ENCODE peak calls at places on chromosome X, in six cellular contexts. One of them, this sample, is unnamed.

GRCh38 chrX:41005445-41005992 is 79.7 kb upstream of the USP9X start:
- DNase-seq in A549: no peak
- DNase-seq in WTC11: no peak
- DNase-seq in K562: no peak
- DNase-seq in H1: no peak
- DNase-seq in HepG2: no peak
- DNase-seq in this sample: peak

GRCh38 chrX:125132274-125132673 is 187.4 kb upstream of the TEX13C start:
- DNase-seq in A549: peak
- DNase-seq in WTC11: no peak
- DNase-seq in K562: peak
- DNase-seq in H1: no peak
- DNase-seq in HepG2: peak
- DNase-seq in this sample: no peak

GRCh38 chrX:22081475-22082092 is 49.5 kb downstream of the PHEX start:
- DNase-seq in A549: peak
- DNase-seq in WTC11: peak
- DNase-seq in K562: peak
- DNase-seq in H1: peak
- DNase-seq in HepG2: peak
- DNase-seq in this sample: peak

GRCh38 chrX:135697614-135698013 is 15.8 kb upstream of the CT45A1 start:
- DNase-seq in A549: no peak
- DNase-seq in WTC11: no peak
- DNase-seq in K562: no peak
- DNase-seq in H1: no peak
- DNase-seq in HepG2: no peak
- DNase-seq in this sample: no peak

GRCh38 chrX:11688201-11688600 is 22.5 kb upstream of the ARHGAP6 start:
- DNase-seq in A549: no peak
- DNase-seq in WTC11: no peak
- DNase-seq in K562: no peak
- DNase-seq in H1: no peak
- DNase-seq in HepG2: no peak
- DNase-seq in this sample: peak

GRCh38 chrX:103805860-103806259 is 26.2 kb downstream of the RAB9B start:
- DNase-seq in A549: no peak
- DNase-seq in WTC11: no peak
- DNase-seq in K562: no peak
- DNase-seq in H1: no peak
- DNase-seq in HepG2: peak
- DNase-seq in this sample: no peak

GRCh38 chrX:76148753-76149152 is 24.1 kb upstream of the PBDC1 start:
- DNase-seq in A549: peak
- DNase-seq in WTC11: peak
- DNase-seq in K562: no peak
- DNase-seq in H1: no peak
- DNase-seq in HepG2: peak
- DNase-seq in this sample: peak

GRCh38 chrX:28120076-28120475 is 138.8 kb upstream of the DCAF8L1 start:
- DNase-seq in A549: peak
- DNase-seq in WTC11: no peak
- DNase-seq in K562: no peak
- DNase-seq in H1: no peak
- DNase-seq in HepG2: no peak
- DNase-seq in this sample: no peak

GRCh38 chrX:123648028-123648810 is 84.6 kb downstream of the THOC2 start:
- DNase-seq in A549: peak
- DNase-seq in WTC11: peak
- DNase-seq in K562: no peak
- DNase-seq in H1: peak
- DNase-seq in HepG2: peak
- DNase-seq in this sample: peak

GRCh38 chrX:123846598-123847038 is 13.2 kb upstream of the XIAP start:
- DNase-seq in A549: peak
- DNase-seq in WTC11: no peak
- DNase-seq in K562: no peak
- DNase-seq in H1: no peak
- DNase-seq in HepG2: no peak
- DNase-seq in this sample: no peak

GRCh38 chrX:22686138-22686541 is 313.6 kb upstream of the DDX53 start:
- DNase-seq in A549: no peak
- DNase-seq in WTC11: peak
- DNase-seq in K562: no peak
- DNase-seq in H1: no peak
- DNase-seq in HepG2: no peak
- DNase-seq in this sample: peak

GRCh38 chrX:95945528-95945927 is 739.1 kb upstream of the DIAPH2 start:
- DNase-seq in A549: no peak
- DNase-seq in WTC11: no peak
- DNase-seq in K562: no peak
- DNase-seq in H1: no peak
- DNase-seq in HepG2: no peak
- DNase-seq in this sample: peak

GRCh38 chrX:95950679-95951078 is 734.0 kb upstream of the DIAPH2 start:
- DNase-seq in A549: no peak
- DNase-seq in WTC11: no peak
- DNase-seq in K562: no peak
- DNase-seq in H1: no peak
- DNase-seq in HepG2: no peak
- DNase-seq in this sample: no peak

DNA sequence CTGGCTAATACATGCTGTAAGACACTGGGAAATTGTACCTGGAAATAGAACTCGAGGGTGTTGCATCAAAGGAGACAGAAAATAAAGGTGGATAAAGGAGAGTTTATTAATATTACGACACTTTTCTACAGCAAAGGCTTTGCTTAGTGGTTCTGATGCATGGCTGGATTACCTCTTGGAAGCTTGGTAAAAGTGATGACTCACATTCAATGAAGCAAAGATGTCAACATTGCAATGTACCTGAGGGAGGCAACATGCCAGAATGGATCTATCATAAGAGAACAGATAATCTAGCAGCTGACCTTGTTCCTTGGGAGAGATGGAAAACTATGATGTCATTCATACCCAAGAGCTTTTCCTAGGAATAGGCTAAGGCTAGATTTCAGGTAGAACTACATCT is 735.1 kb upstream of the DIAPH2 start:
- DNase-seq in A549: no peak
- DNase-seq in WTC11: no peak
- DNase-seq in K562: no peak
- DNase-seq in H1: no peak
- DNase-seq in HepG2: no peak
- DNase-seq in this sample: no peak
- TF ChIP-seq JUN in A549: no peak
- TF ChIP-seq JUN in WTC11: no peak
- TF ChIP-seq JUN in K562: no peak
- TF ChIP-seq JUN in H1: no peak
- TF ChIP-seq JUN in HepG2: no peak
- TF ChIP-seq JUN in this sample: no peak

DNA sequence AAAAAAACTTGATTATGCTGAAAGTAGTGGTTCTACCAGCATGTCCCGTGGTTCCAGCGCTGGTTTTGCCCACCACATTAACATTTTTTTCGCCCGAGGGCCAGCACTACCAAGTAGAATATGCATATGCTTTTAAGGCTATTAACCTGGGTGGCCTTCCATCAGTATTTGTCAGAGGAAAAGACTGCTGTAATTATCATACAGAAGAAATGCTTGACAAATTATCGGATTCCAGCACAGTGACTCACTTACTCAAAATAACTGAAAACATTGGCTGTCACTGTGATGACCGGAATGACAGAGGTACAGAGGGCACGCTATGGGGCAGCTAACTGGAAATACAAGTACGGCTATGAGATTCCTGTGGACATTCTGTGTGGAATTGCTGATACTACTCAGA is 34.6 kb downstream of the PRPS2 start:
- DNase-seq in A549: no peak
- DNase-seq in WTC11: no peak
- DNase-seq in K562: no peak
- DNase-seq in H1: no peak
- DNase-seq in HepG2: no peak
- DNase-seq in this sample: peak
- TF ChIP-seq JUN in A549: no peak
- TF ChIP-seq JUN in WTC11: no peak
- TF ChIP-seq JUN in K562: no peak
- TF ChIP-seq JUN in H1: no peak
- TF ChIP-seq JUN in HepG2: no peak
- TF ChIP-seq JUN in this sample: peak

GRCh38 chrX:105837227-105837626 is 14.9 kb downstream of the NRK start:
- DNase-seq in A549: no peak
- DNase-seq in WTC11: no peak
- DNase-seq in K562: no peak
- DNase-seq in H1: no peak
- DNase-seq in HepG2: no peak
- DNase-seq in this sample: peak
- TF ChIP-seq JUN in A549: no peak
- TF ChIP-seq JUN in WTC11: no peak
- TF ChIP-seq JUN in K562: no peak
- TF ChIP-seq JUN in H1: no peak
- TF ChIP-seq JUN in HepG2: no peak
- TF ChIP-seq JUN in this sample: peak

DNA sequence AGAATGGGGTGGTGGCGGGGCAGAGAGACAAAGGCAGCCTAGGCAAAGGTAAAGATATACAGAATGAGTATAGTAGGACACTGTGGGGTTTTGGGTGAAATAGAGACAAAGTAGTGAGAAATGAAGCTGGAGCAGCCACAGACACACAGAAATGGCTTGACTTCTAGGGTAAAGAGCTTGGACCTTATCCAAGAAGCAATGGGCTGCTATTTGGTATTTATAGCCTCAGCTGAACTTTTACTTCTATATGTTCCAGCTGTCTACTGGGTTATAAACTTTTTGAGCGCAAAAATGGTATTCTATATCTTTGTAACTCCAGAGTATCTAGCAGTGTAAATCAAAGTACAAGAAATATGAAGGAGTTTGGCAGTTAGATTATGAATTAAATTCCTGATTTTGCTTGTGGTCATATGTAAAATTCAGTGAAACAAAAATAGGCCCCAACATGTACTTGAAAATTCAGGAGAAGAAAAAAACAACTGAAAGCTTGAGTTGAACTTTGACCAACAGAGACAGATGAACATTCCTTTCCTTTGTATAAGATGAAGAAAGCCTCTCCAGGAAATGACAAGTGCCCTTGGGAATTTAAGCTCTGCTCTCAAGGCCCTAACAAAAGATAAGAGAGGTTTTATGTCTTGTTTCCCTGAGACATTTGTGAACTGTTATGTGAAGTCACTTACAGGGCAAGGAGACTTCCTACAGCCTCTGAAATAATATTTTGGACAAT is 354.1 kb downstream of the CHIC1 start:
- DNase-seq in A549: peak
- DNase-seq in WTC11: no peak
- DNase-seq in K562: no peak
- DNase-seq in H1: peak
- DNase-seq in HepG2: no peak
- DNase-seq in this sample: peak
- TF ChIP-seq JUN in A549: no peak
- TF ChIP-seq JUN in WTC11: no peak
- TF ChIP-seq JUN in K562: no peak
- TF ChIP-seq JUN in H1: no peak
- TF ChIP-seq JUN in HepG2: no peak
- TF ChIP-seq JUN in this sample: peak

GRCh38 chrX:39670281-39670680 is 427.5 kb downstream of the BCOR start:
- DNase-seq in A549: no peak
- DNase-seq in WTC11: no peak
- DNase-seq in K562: no peak
- DNase-seq in H1: no peak
- DNase-seq in HepG2: no peak
- DNase-seq in this sample: no peak

GRCh38 chrX:39667746-39668507 is 429.8 kb downstream of the BCOR start:
- DNase-seq in A549: no peak
- DNase-seq in WTC11: no peak
- DNase-seq in K562: no peak
- DNase-seq in H1: no peak
- DNase-seq in HepG2: no peak
- DNase-seq in this sample: no peak

GRCh38 chrX:39669668-39670067 is 428.1 kb downstream of the BCOR start:
- DNase-seq in A549: no peak
- DNase-seq in WTC11: no peak
- DNase-seq in K562: no peak
- DNase-seq in H1: no peak
- DNase-seq in HepG2: no peak
- DNase-seq in this sample: no peak

GRCh38 chrX:39667191-39667590 is 430.6 kb downstream of the BCOR start:
- DNase-seq in A549: no peak
- DNase-seq in WTC11: no peak
- DNase-seq in K562: no peak
- DNase-seq in H1: no peak
- DNase-seq in HepG2: no peak
- DNase-seq in this sample: no peak

GRCh38 chrX:39665830-39666518 is 431.8 kb downstream of the BCOR start:
- DNase-seq in A549: peak
- DNase-seq in WTC11: no peak
- DNase-seq in K562: no peak
- DNase-seq in H1: no peak
- DNase-seq in HepG2: no peak
- DNase-seq in this sample: no peak
- TF ChIP-seq JUN in A549: no peak
- TF ChIP-seq JUN in WTC11: no peak
- TF ChIP-seq JUN in K562: no peak
- TF ChIP-seq JUN in H1: no peak
- TF ChIP-seq JUN in HepG2: no peak
- TF ChIP-seq JUN in this sample: no peak

GRCh38 chrX:105331244-105331643 is 110.8 kb upstream of the TEX13A start:
- DNase-seq in A549: no peak
- DNase-seq in WTC11: no peak
- DNase-seq in K562: no peak
- DNase-seq in H1: no peak
- DNase-seq in HepG2: no peak
- DNase-seq in this sample: no peak
- TF ChIP-seq JUN in A549: no peak
- TF ChIP-seq JUN in WTC11: no peak
- TF ChIP-seq JUN in K562: no peak
- TF ChIP-seq JUN in H1: no peak
- TF ChIP-seq JUN in HepG2: no peak
- TF ChIP-seq JUN in this sample: no peak

DNA sequence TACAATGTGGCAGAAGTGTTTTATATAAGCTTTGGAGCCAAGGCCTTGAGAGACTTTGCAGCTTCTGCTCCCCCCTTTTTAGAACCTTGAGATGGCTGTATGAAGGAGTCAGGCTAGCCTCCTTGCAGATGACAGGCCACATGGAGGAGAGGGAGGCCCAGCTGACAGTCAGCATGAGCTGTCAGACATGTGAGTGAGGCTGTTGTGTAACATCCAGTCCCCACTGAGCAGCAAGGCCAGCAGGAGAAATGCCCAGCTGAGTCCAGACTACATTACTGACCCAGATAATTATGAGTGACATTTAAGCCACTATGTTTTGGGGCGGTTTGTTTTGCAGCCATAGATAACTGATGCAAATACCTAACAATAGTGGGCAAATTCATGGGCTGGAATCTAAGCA is 515.3 kb upstream of the ARX start:
- DNase-seq in A549: no peak
- DNase-seq in WTC11: no peak
- DNase-seq in K562: no peak
- DNase-seq in H1: no peak
- DNase-seq in HepG2: no peak
- DNase-seq in this sample: no peak
- TF ChIP-seq JUN in A549: no peak
- TF ChIP-seq JUN in WTC11: no peak
- TF ChIP-seq JUN in K562: no peak
- TF ChIP-seq JUN in H1: no peak
- TF ChIP-seq JUN in HepG2: no peak
- TF ChIP-seq JUN in this sample: no peak